ENCODE peak calls at places on chromosomes 7 and 10, in five cellular contexts. One of them, this sample, is unnamed.

GRCh38 chr7:134712196-134712595 is 65.5 kb downstream of the BPGM start:
- DNase-seq in cardiac muscle cell: no peak
- DNase-seq in fibroblast of mammary gland: no peak
- DNase-seq in heart right ventricle: no peak
- DNase-seq in AG09309: no peak
- DNase-seq in this sample: no peak

GRCh38 chr10:89659185-89660131 is 14.4 kb upstream of the PANK1 start:
- DNase-seq in cardiac muscle cell: peak
- DNase-seq in heart right ventricle: no peak
- DNase-seq in fibroblast of mammary gland: peak
- DNase-seq in AG09309: peak
- DNase-seq in this sample: peak

GRCh38 chr7:113371376-113372043 is 253.2 kb upstream of the SMIM30 start:
- DNase-seq in fibroblast of mammary gland: peak
- DNase-seq in cardiac muscle cell: no peak
- DNase-seq in heart right ventricle: no peak
- DNase-seq in AG09309: no peak
- DNase-seq in this sample: no peak

GRCh38 chr7:139566736-139567646 is 43.5 kb downstream of the CLEC2L start:
- DNase-seq in AG09309: no peak
- DNase-seq in fibroblast of mammary gland: no peak
- DNase-seq in heart right ventricle: no peak
- DNase-seq in cardiac muscle cell: no peak
- DNase-seq in this sample: no peak

GRCh38 chr7:83413425-83413824 is 235.5 kb downstream of the SEMA3E start:
- DNase-seq in cardiac muscle cell: peak
- DNase-seq in heart right ventricle: no peak
- DNase-seq in fibroblast of mammary gland: peak
- DNase-seq in AG09309: no peak
- DNase-seq in this sample: peak

GRCh38 chr10:11528286-11528685 is 83.2 kb downstream of the USP6NL start:
- DNase-seq in cardiac muscle cell: no peak
- DNase-seq in fibroblast of mammary gland: no peak
- DNase-seq in AG09309: no peak
- DNase-seq in heart right ventricle: no peak
- DNase-seq in this sample: no peak

GRCh38 chr7:41035788-41036187 is 667.1 kb downstream of the INHBA start:
- DNase-seq in cardiac muscle cell: no peak
- DNase-seq in heart right ventricle: no peak
- DNase-seq in fibroblast of mammary gland: no peak
- DNase-seq in AG09309: no peak
- DNase-seq in this sample: no peak

GRCh38 chr7:2409745-2410414 is 6.5 kb downstream of the CHST12 start:
- DNase-seq in heart right ventricle: no peak
- DNase-seq in fibroblast of mammary gland: no peak
- DNase-seq in AG09309: no peak
- DNase-seq in cardiac muscle cell: no peak
- DNase-seq in this sample: no peak

GRCh38 chr10:89414879-89415821 is 782 bp downstream of the IFIT5 start:
- DNase-seq in heart right ventricle: peak
- DNase-seq in fibroblast of mammary gland: peak
- DNase-seq in AG09309: no peak
- DNase-seq in cardiac muscle cell: peak
- DNase-seq in this sample: peak

GRCh38 chr7:100655908-100656674 is at the start of gene ACTL6B:
- DNase-seq in AG09309: no peak
- DNase-seq in heart right ventricle: peak
- DNase-seq in cardiac muscle cell: peak
- DNase-seq in fibroblast of mammary gland: peak
- DNase-seq in this sample: peak

GRCh38 chr10:123967626-123968243 is 76.1 kb upstream of the CPXM2 start:
- DNase-seq in heart right ventricle: peak
- DNase-seq in AG09309: no peak
- DNase-seq in fibroblast of mammary gland: peak
- DNase-seq in cardiac muscle cell: peak
- DNase-seq in this sample: peak

GRCh38 chr10:24456319-24456718 is 247.4 kb downstream of the KIAA1217 start:
- DNase-seq in heart right ventricle: no peak
- DNase-seq in cardiac muscle cell: peak
- DNase-seq in fibroblast of mammary gland: peak
- DNase-seq in AG09309: peak
- DNase-seq in this sample: peak

GRCh38 chr10:98339790-98340189 is 71.8 kb upstream of the LOXL4 start:
- DNase-seq in fibroblast of mammary gland: no peak
- DNase-seq in heart right ventricle: no peak
- DNase-seq in AG09309: no peak
- DNase-seq in cardiac muscle cell: no peak
- DNase-seq in this sample: no peak

GRCh38 chr10:79422178-79422892 is 23.1 kb downstream of the ZCCHC24 start:
- DNase-seq in heart right ventricle: no peak
- DNase-seq in AG09309: no peak
- DNase-seq in cardiac muscle cell: peak
- DNase-seq in fibroblast of mammary gland: peak
- DNase-seq in this sample: peak

GRCh38 chr7:154259396-154259795 is 207.2 kb downstream of the DPP6 start:
- DNase-seq in AG09309: no peak
- DNase-seq in heart right ventricle: no peak
- DNase-seq in cardiac muscle cell: no peak
- DNase-seq in fibroblast of mammary gland: no peak
- DNase-seq in this sample: no peak

GRCh38 chr10:79392506-79393176 is 45.4 kb downstream of the PPIF start:
- DNase-seq in cardiac muscle cell: no peak
- DNase-seq in AG09309: no peak
- DNase-seq in heart right ventricle: no peak
- DNase-seq in fibroblast of mammary gland: no peak
- DNase-seq in this sample: no peak

GRCh38 chr7:73865738-73866445 is 4.9 kb downstream of the TMEM270 start:
- DNase-seq in cardiac muscle cell: peak
- DNase-seq in AG09309: no peak
- DNase-seq in fibroblast of mammary gland: peak
- DNase-seq in heart right ventricle: no peak
- DNase-seq in this sample: peak

GRCh38 chr10:125084191-125085186 is 75.9 kb downstream of the CTBP2 start:
- DNase-seq in cardiac muscle cell: peak
- DNase-seq in fibroblast of mammary gland: peak
- DNase-seq in AG09309: peak
- DNase-seq in heart right ventricle: peak
- DNase-seq in this sample: peak

GRCh38 chr7:148011753-148012152 is 578.8 kb upstream of the C7orf33 start:
- DNase-seq in cardiac muscle cell: no peak
- DNase-seq in fibroblast of mammary gland: no peak
- DNase-seq in AG09309: no peak
- DNase-seq in heart right ventricle: no peak
- DNase-seq in this sample: no peak

GRCh38 chr7:155785536-155785935 is 26.7 kb downstream of the SHH start:
- DNase-seq in heart right ventricle: no peak
- DNase-seq in fibroblast of mammary gland: peak
- DNase-seq in AG09309: no peak
- DNase-seq in cardiac muscle cell: no peak
- DNase-seq in this sample: no peak

GRCh38 chr10:46306550-46307184 is 19.9 kb downstream of the ANTXRL start:
- DNase-seq in heart right ventricle: no peak
- DNase-seq in fibroblast of mammary gland: no peak
- DNase-seq in cardiac muscle cell: no peak
- DNase-seq in AG09309: no peak
- DNase-seq in this sample: no peak

GRCh38 chr10:13614530-13615332 is 28.0 kb downstream of the PRPF18 start:
- DNase-seq in AG09309: peak
- DNase-seq in cardiac muscle cell: no peak
- DNase-seq in heart right ventricle: no peak
- DNase-seq in fibroblast of mammary gland: no peak
- DNase-seq in this sample: peak

GRCh38 chr10:131568866-131569265 is 257.3 kb upstream of the TCERG1L start:
- DNase-seq in AG09309: no peak
- DNase-seq in cardiac muscle cell: no peak
- DNase-seq in fibroblast of mammary gland: no peak
- DNase-seq in heart right ventricle: no peak
- DNase-seq in this sample: no peak

GRCh38 chr10:133259603-133259992 is 17.1 kb downstream of the ADAM8 start:
- DNase-seq in fibroblast of mammary gland: no peak
- DNase-seq in cardiac muscle cell: no peak
- DNase-seq in AG09309: no peak
- DNase-seq in heart right ventricle: no peak
- DNase-seq in this sample: no peak

GRCh38 chr10:132848951-132849545 is 63.1 kb upstream of the NKX6-2 start:
- DNase-seq in AG09309: no peak
- DNase-seq in fibroblast of mammary gland: no peak
- DNase-seq in heart right ventricle: no peak
- DNase-seq in cardiac muscle cell: no peak
- DNase-seq in this sample: no peak

GRCh38 chr7:19060870-19061269 is 56.6 kb downstream of the TWIST1 start:
- DNase-seq in heart right ventricle: no peak
- DNase-seq in AG09309: peak
- DNase-seq in fibroblast of mammary gland: peak
- DNase-seq in cardiac muscle cell: peak
- DNase-seq in this sample: peak

GRCh38 chr7:333399-333776 is 43.4 kb downstream of the FOXL3 start:
- DNase-seq in AG09309: no peak
- DNase-seq in heart right ventricle: peak
- DNase-seq in cardiac muscle cell: peak
- DNase-seq in fibroblast of mammary gland: no peak
- DNase-seq in this sample: peak
- H3K4me3 ChIP-seq in AG09309: no peak
- H3K4me3 ChIP-seq in heart right ventricle: peak
- H3K4me3 ChIP-seq in cardiac muscle cell: no peak
- H3K4me3 ChIP-seq in fibroblast of mammary gland: no peak
- H3K4me3 ChIP-seq in this sample: no peak

DNA sequence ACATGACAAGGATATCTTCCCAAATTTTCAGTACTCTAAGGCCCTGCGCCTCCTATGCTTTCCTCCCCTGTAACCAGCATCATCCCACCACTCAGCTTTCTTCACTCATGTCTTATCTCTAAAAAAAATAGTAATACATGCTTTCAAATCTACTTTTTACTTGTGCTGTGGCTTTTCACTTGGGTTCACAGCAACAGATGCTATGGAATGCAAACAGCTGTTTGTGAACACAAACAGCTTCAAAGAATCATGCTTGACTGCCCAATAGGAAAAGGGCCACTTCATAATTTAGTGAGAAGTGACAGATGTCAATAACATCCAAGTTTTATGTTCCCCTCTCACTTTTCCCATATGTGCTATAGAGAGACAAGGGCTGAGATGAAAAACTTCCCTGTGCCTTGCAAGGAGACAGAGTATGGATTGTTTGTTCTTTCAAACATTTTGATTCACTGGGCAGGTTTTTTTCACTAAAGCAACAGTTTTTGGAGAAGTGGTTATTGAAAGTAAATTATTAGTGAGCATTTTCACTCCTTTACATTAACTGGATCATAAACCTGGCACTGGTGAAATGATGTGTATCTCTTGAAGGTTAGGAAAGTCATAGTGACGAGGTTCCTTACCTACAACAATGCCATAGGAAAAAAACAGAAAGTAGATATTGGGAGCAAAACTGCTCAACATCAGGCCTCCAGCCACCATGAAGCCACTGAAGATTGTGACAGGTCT is 37.3 kb downstream of the SLC16A9 start:
- DNase-seq in fibroblast of mammary gland: no peak
- DNase-seq in AG09309: no peak
- DNase-seq in cardiac muscle cell: no peak
- DNase-seq in heart right ventricle: no peak
- DNase-seq in this sample: no peak
- TF ChIP-seq CTCF in fibroblast of mammary gland: no peak
- TF ChIP-seq CTCF in AG09309: no peak
- TF ChIP-seq CTCF in cardiac muscle cell: no peak
- TF ChIP-seq CTCF in heart right ventricle: no peak
- TF ChIP-seq CTCF in this sample: no peak

DNA sequence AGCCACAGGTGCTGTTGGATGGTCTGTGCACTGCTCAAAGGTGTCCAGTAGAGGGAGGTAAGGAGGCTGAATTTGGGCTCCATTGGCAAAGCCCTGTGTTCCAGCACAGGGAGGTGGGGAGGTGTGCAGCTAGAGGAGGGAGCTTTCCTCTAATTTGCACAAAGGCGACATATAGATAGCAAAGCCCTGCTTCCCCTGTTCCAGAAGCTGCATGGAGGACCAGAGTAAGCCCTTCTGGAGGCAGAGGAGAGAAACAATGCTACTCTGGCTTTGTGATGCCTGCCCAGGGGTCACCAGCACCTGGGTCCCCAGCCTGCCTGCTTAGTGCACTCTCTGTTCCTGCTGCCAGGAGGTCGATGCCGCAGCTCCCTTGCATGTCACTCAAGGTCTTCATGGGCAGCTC is 3.4 kb upstream of the ARHGAP22 start:
- DNase-seq in AG09309: no peak
- DNase-seq in heart right ventricle: no peak
- DNase-seq in fibroblast of mammary gland: peak
- DNase-seq in cardiac muscle cell: peak
- DNase-seq in this sample: peak
- H3K4me3 ChIP-seq in AG09309: no peak
- H3K4me3 ChIP-seq in heart right ventricle: no peak
- H3K4me3 ChIP-seq in fibroblast of mammary gland: no peak
- H3K4me3 ChIP-seq in cardiac muscle cell: no peak
- H3K4me3 ChIP-seq in this sample: no peak

GRCh38 chr7:98286093-98286525 is 4.6 kb downstream of the BRI3 start:
- DNase-seq in fibroblast of mammary gland: peak
- DNase-seq in cardiac muscle cell: peak
- DNase-seq in AG09309: no peak
- DNase-seq in heart right ventricle: peak
- DNase-seq in this sample: peak

GRCh38 chr7:98283887-98284222 is 2.4 kb downstream of the BRI3 start:
- DNase-seq in AG09309: no peak
- DNase-seq in cardiac muscle cell: no peak
- DNase-seq in heart right ventricle: no peak
- DNase-seq in fibroblast of mammary gland: no peak
- DNase-seq in this sample: no peak

GRCh38 chr7:98283127-98283886 is 1.8 kb downstream of the BRI3 start:
- DNase-seq in cardiac muscle cell: peak
- DNase-seq in heart right ventricle: peak
- DNase-seq in AG09309: peak
- DNase-seq in fibroblast of mammary gland: peak
- DNase-seq in this sample: peak

GRCh38 chr7:98285132-98286092 is 3.9 kb downstream of the BRI3 start:
- DNase-seq in fibroblast of mammary gland: no peak
- DNase-seq in cardiac muscle cell: no peak
- DNase-seq in heart right ventricle: no peak
- DNase-seq in AG09309: no peak
- DNase-seq in this sample: no peak

DNA sequence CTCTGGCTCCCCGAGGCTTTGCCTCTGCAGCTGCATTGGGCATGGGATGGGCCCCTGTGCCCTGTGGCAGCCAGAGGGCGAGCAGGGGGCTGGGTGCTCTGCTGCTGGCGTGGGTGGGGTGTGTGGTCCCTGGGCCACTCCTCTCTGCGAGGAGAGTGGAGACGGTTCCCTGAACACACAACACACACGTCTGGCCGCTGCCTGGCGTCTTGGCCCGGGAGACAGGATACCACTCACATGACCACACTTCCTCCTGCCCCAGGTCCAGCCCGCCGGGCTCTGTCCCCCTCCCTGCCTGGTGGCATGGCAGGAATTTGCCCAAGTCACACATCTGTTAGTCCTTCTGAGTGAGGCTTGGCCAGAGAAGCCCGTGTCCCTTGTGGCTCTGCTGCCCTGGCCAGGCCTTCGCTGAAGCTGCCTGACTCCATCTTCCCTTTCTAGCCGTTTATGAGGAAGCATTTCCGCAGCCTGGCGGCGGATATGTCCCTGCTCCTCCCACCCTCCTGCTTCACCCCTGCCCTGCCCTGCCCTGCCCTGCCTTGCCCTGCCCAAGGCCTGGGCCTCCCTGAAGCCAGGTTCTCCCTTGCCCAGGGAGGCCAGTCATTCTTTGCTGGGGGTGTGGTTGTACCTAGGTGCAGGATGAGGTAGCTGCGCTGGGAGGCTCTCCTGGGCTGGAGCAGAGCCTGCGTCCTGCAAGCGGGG is 3.0 kb downstream of the BRI3 start:
- DNase-seq in AG09309: peak
- DNase-seq in heart right ventricle: peak
- DNase-seq in cardiac muscle cell: peak
- DNase-seq in fibroblast of mammary gland: peak
- DNase-seq in this sample: peak
- TF ChIP-seq CTCF in AG09309: peak
- TF ChIP-seq CTCF in heart right ventricle: no peak
- TF ChIP-seq CTCF in cardiac muscle cell: no peak
- TF ChIP-seq CTCF in fibroblast of mammary gland: no peak
- TF ChIP-seq CTCF in this sample: no peak

This sample was measured in fibroblast of pulmonary artery.